ENCODE peak calls at places on chromosomes 4 and X, in six cellular contexts. One of them, this sample, is unnamed.

GRCh38 chr4:10013722-10014121 is 7.6 kb downstream of the SLC2A9 start:
- DNase-seq in heart right ventricle: peak; percentile 37
- DNase-seq in lower lobe of right lung: peak; percentile 62
- DNase-seq in K562: peak; percentile 69
- DNase-seq in sigmoid colon: no peak
- DNase-seq in body of pancreas: peak; percentile 64
- DNase-seq in this sample: no peak

GRCh38 chrX:133364201-133364600 is 51.1 kb downstream of the GPC4 start:
- DNase-seq in heart right ventricle: no peak
- DNase-seq in lower lobe of right lung: no peak
- DNase-seq in K562: no peak
- DNase-seq in sigmoid colon: no peak
- DNase-seq in body of pancreas: no peak
- DNase-seq in this sample: no peak

GRCh38 chr4:125101706-125102105 is 213.0 kb upstream of the FAT4 start:
- DNase-seq in heart right ventricle: no peak
- DNase-seq in lower lobe of right lung: no peak
- DNase-seq in K562: no peak
- DNase-seq in sigmoid colon: no peak
- DNase-seq in body of pancreas: no peak
- DNase-seq in this sample: no peak

GRCh38 chr4:38082424-38083374 is 122.5 kb downstream of the PTTG2 start:
- DNase-seq in heart right ventricle: no peak
- DNase-seq in lower lobe of right lung: no peak
- DNase-seq in K562: no peak
- DNase-seq in sigmoid colon: no peak
- DNase-seq in body of pancreas: no peak
- DNase-seq in this sample: no peak

GRCh38 chr4:70778888-70779422 is 57.2 kb downstream of the RUFY3 start:
- DNase-seq in heart right ventricle: peak; percentile 6
- DNase-seq in lower lobe of right lung: no peak
- DNase-seq in K562: no peak
- DNase-seq in sigmoid colon: no peak
- DNase-seq in body of pancreas: no peak
- DNase-seq in this sample: no peak

GRCh38 chr4:177427097-177427665 is 15.1 kb downstream of the AGA start:
- DNase-seq in heart right ventricle: no peak
- DNase-seq in lower lobe of right lung: no peak
- DNase-seq in K562: no peak
- DNase-seq in sigmoid colon: no peak
- DNase-seq in body of pancreas: no peak
- DNase-seq in this sample: no peak

GRCh38 chr4:17639136-17639535 is 24.7 kb downstream of the MED28 start:
- DNase-seq in heart right ventricle: no peak
- DNase-seq in lower lobe of right lung: no peak
- DNase-seq in K562: no peak
- DNase-seq in sigmoid colon: no peak
- DNase-seq in body of pancreas: no peak
- DNase-seq in this sample: no peak

GRCh38 chr4:89298160-89298559 is 9.4 kb downstream of the GPRIN3 start:
- DNase-seq in heart right ventricle: no peak
- DNase-seq in lower lobe of right lung: no peak
- DNase-seq in K562: no peak
- DNase-seq in sigmoid colon: no peak
- DNase-seq in body of pancreas: no peak
- DNase-seq in this sample: peak; percentile 60

DNA sequence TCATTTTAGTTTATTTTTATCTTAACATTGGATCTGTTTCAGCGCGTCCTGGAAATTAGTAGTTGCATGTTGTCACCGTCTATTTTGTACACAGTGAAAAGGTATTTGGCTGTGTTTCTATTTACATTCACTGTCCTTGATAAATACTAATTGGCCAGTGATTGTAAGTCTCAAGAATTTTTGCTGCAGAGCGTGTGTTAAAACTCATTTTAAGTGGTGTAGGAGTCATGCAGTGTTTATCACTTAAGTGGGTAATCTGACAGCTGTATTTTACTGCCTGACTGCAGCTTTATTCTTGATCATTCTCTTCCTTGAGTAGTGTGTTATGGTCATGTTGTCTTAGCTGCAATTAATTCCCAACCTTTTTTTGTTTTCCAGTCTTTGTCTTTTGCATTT is 9.8 kb downstream of the GUCY1A1 start:
- DNase-seq in heart right ventricle: no peak
- DNase-seq in lower lobe of right lung: no peak
- DNase-seq in K562: no peak
- DNase-seq in sigmoid colon: no peak
- DNase-seq in body of pancreas: no peak
- DNase-seq in this sample: no peak
- H3K4me1 ChIP-seq in heart right ventricle: peaks cover 85% of the 10 kb centered on the region
- H3K4me1 ChIP-seq in lower lobe of right lung: peaks cover 16% of the 10 kb centered on the region
- H3K4me1 ChIP-seq in K562: no peaks in the 10 kb centered on the region
- H3K4me1 ChIP-seq in sigmoid colon: no peaks in the 10 kb centered on the region
- H3K4me1 ChIP-seq in body of pancreas: peaks cover 22% of the 10 kb centered on the region
- H3K4me1 ChIP-seq in this sample: no peaks in the 10 kb centered on the region

DNA sequence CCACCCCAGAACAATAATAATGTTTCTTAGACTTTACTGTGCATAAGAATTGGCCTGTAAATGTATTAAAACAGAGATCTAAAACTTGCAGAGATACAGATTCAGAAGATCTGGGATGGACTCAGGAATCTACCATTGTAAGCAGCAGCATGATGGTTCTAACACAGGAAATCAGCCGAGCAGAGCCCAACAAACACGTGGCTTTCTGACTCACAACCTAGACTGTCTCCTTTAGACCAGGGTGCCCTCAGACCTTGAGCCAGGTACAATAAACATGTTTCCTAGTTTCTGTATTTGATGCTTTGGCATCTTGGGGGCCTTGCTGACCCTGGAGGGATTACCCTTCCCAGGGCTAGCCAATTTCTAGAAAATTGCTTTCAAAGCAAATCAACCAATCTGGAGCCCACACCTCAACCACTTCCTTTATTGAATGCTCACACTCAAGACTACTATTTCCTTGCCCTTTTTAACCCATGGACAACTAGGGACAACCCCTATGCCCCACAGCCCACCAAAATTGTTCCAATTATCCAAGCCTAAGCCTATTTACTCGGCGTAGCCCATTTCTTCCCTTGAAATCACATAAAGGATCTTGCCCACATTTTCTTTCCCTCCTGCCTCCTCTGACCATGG is 80.5 kb downstream of the TBC1D9 start:
- DNase-seq in heart right ventricle: no peak
- DNase-seq in lower lobe of right lung: no peak
- DNase-seq in K562: no peak
- DNase-seq in sigmoid colon: no peak
- DNase-seq in body of pancreas: no peak
- DNase-seq in this sample: no peak
- H3K27me3 ChIP-seq in heart right ventricle: no peaks in the 10 kb centered on the region
- H3K27me3 ChIP-seq in lower lobe of right lung: no peaks in the 10 kb centered on the region
- H3K27me3 ChIP-seq in K562: no peaks in the 10 kb centered on the region
- H3K27me3 ChIP-seq in sigmoid colon: no peaks in the 10 kb centered on the region
- H3K27me3 ChIP-seq in body of pancreas: no peaks in the 10 kb centered on the region
- H3K27me3 ChIP-seq in this sample: no peaks in the 10 kb centered on the region

GRCh38 chr4:22091351-22091731 is 142.8 kb upstream of the KCNIP4 start:
- DNase-seq in heart right ventricle: no peak
- DNase-seq in lower lobe of right lung: no peak
- DNase-seq in K562: no peak
- DNase-seq in sigmoid colon: no peak
- DNase-seq in body of pancreas: no peak
- DNase-seq in this sample: no peak
- H3K4me1 ChIP-seq in heart right ventricle: no peaks in the 10 kb centered on the region
- H3K4me1 ChIP-seq in lower lobe of right lung: no peaks in the 10 kb centered on the region
- H3K4me1 ChIP-seq in K562: no peaks in the 10 kb centered on the region
- H3K4me1 ChIP-seq in sigmoid colon: no peaks in the 10 kb centered on the region
- H3K4me1 ChIP-seq in body of pancreas: no peaks in the 10 kb centered on the region
- H3K4me1 ChIP-seq in this sample: no peaks in the 10 kb centered on the region

GRCh38 chr4:140568507-140569306 is at the start of gene UCP1:
- DNase-seq in heart right ventricle: no peak
- DNase-seq in lower lobe of right lung: peak; percentile 60
- DNase-seq in K562: no peak
- DNase-seq in sigmoid colon: no peak
- DNase-seq in body of pancreas: peak; percentile 29
- DNase-seq in this sample: no peak
- H3K27me3 ChIP-seq in heart right ventricle: peaks cover 4% of the 10 kb centered on the region
- H3K27me3 ChIP-seq in lower lobe of right lung: peaks cover 38% of the 10 kb centered on the region
- H3K27me3 ChIP-seq in K562: peaks cover 23% of the 10 kb centered on the region
- H3K27me3 ChIP-seq in sigmoid colon: peaks cover 12% of the 10 kb centered on the region
- H3K27me3 ChIP-seq in body of pancreas: peaks cover 11% of the 10 kb centered on the region
- H3K27me3 ChIP-seq in this sample: peaks cover 5% of the 10 kb centered on the region

DNA sequence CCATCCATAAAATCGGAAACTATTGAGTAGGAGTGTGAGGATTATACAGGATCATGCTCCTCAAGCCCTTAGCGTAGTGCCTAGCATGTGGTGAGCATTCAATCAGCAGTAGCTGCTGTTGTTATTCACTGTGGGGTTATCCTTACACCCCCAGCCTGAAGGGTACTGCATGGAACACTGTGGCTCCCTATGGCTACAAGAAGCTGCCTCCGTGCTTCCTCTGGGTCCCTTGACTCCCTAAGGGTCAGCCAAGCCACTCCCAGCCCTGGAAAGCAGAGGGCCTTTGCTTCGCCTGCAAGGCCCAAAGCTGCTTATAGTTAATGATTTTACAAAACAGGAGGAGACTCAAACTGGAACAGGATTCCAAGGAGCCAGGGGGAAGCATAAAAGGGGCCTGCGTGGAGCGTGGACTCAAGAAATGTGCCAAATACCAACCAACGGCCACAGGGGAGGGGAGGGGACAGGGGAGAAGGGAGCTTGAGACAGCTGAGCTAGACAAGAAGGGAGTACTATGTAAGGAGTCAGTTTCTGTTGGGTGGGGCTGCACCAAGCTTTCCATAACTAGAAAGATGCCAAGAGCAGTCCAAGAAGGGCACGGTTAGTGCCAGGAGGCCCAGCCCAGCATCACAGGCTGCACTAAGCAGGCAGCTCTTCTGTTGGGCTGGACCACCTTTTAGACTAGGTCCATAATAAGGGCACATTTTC is 15.9 kb downstream of the SEPTIN6 start:
- DNase-seq in heart right ventricle: no peak
- DNase-seq in lower lobe of right lung: no peak
- DNase-seq in K562: no peak
- DNase-seq in sigmoid colon: no peak
- DNase-seq in body of pancreas: no peak
- DNase-seq in this sample: no peak
- H3K4me1 ChIP-seq in heart right ventricle: peaks cover 7% of the 10 kb centered on the region
- H3K4me1 ChIP-seq in lower lobe of right lung: no peaks in the 10 kb centered on the region
- H3K4me1 ChIP-seq in K562: no peaks in the 10 kb centered on the region
- H3K4me1 ChIP-seq in sigmoid colon: no peaks in the 10 kb centered on the region
- H3K4me1 ChIP-seq in body of pancreas: peaks cover 10% of the 10 kb centered on the region
- H3K4me1 ChIP-seq in this sample: peaks cover 43% of the 10 kb centered on the region

GRCh38 chrX:123140904-123141303 is 43.2 kb upstream of the GRIA3 start:
- DNase-seq in heart right ventricle: no peak
- DNase-seq in lower lobe of right lung: no peak
- DNase-seq in K562: no peak
- DNase-seq in sigmoid colon: no peak
- DNase-seq in body of pancreas: no peak
- DNase-seq in this sample: no peak
- H3K27me3 ChIP-seq in heart right ventricle: no peaks in the 10 kb centered on the region
- H3K27me3 ChIP-seq in lower lobe of right lung: no peaks in the 10 kb centered on the region
- H3K27me3 ChIP-seq in K562: no peaks in the 10 kb centered on the region
- H3K27me3 ChIP-seq in sigmoid colon: no peaks in the 10 kb centered on the region
- H3K27me3 ChIP-seq in body of pancreas: no peaks in the 10 kb centered on the region
- H3K27me3 ChIP-seq in this sample: no peaks in the 10 kb centered on the region

GRCh38 chr4:94461506-94461905 is 9.8 kb downstream of the PDLIM5 start:
- DNase-seq in heart right ventricle: no peak
- DNase-seq in lower lobe of right lung: no peak
- DNase-seq in K562: no peak
- DNase-seq in sigmoid colon: no peak
- DNase-seq in body of pancreas: no peak
- DNase-seq in this sample: no peak

GRCh38 chr4:94455081-94455480 is 3.3 kb downstream of the PDLIM5 start:
- DNase-seq in heart right ventricle: peak; percentile 55
- DNase-seq in lower lobe of right lung: peak; percentile 48
- DNase-seq in K562: peak; percentile 22
- DNase-seq in sigmoid colon: peak; percentile 83
- DNase-seq in body of pancreas: peak; percentile 85
- DNase-seq in this sample: no peak

GRCh38 chr4:94457692-94458106 is 6.0 kb downstream of the PDLIM5 start:
- DNase-seq in heart right ventricle: peak; percentile 63
- DNase-seq in lower lobe of right lung: no peak
- DNase-seq in K562: no peak
- DNase-seq in sigmoid colon: no peak
- DNase-seq in body of pancreas: no peak
- DNase-seq in this sample: no peak

GRCh38 chr4:94459462-94460161 is 7.9 kb downstream of the PDLIM5 start:
- DNase-seq in heart right ventricle: no peak
- DNase-seq in lower lobe of right lung: no peak
- DNase-seq in K562: no peak
- DNase-seq in sigmoid colon: no peak
- DNase-seq in body of pancreas: no peak
- DNase-seq in this sample: no peak

GRCh38 chr4:94458682-94459081 is 6.9 kb downstream of the PDLIM5 start:
- DNase-seq in heart right ventricle: no peak
- DNase-seq in lower lobe of right lung: no peak
- DNase-seq in K562: no peak
- DNase-seq in sigmoid colon: no peak
- DNase-seq in body of pancreas: no peak
- DNase-seq in this sample: no peak
- H3K4me1 ChIP-seq in heart right ventricle: peaks cover 90% of the 10 kb centered on the region
- H3K4me1 ChIP-seq in lower lobe of right lung: peaks cover 31% of the 10 kb centered on the region
- H3K4me1 ChIP-seq in K562: peaks cover 26% of the 10 kb centered on the region
- H3K4me1 ChIP-seq in sigmoid colon: no peaks in the 10 kb centered on the region
- H3K4me1 ChIP-seq in body of pancreas: peaks cover 62% of the 10 kb centered on the region
- H3K4me1 ChIP-seq in this sample: no peaks in the 10 kb centered on the region

GRCh38 chr4:183347586-183347985 is 25.4 kb upstream of the CLDN24 start:
- DNase-seq in heart right ventricle: no peak
- DNase-seq in lower lobe of right lung: no peak
- DNase-seq in K562: no peak
- DNase-seq in sigmoid colon: no peak
- DNase-seq in body of pancreas: no peak
- DNase-seq in this sample: no peak
- H3K27me3 ChIP-seq in heart right ventricle: no peaks in the 10 kb centered on the region
- H3K27me3 ChIP-seq in lower lobe of right lung: peaks cover 17% of the 10 kb centered on the region
- H3K27me3 ChIP-seq in K562: no peaks in the 10 kb centered on the region
- H3K27me3 ChIP-seq in sigmoid colon: no peaks in the 10 kb centered on the region
- H3K27me3 ChIP-seq in body of pancreas: no peaks in the 10 kb centered on the region
- H3K27me3 ChIP-seq in this sample: no peaks in the 10 kb centered on the region

DNA sequence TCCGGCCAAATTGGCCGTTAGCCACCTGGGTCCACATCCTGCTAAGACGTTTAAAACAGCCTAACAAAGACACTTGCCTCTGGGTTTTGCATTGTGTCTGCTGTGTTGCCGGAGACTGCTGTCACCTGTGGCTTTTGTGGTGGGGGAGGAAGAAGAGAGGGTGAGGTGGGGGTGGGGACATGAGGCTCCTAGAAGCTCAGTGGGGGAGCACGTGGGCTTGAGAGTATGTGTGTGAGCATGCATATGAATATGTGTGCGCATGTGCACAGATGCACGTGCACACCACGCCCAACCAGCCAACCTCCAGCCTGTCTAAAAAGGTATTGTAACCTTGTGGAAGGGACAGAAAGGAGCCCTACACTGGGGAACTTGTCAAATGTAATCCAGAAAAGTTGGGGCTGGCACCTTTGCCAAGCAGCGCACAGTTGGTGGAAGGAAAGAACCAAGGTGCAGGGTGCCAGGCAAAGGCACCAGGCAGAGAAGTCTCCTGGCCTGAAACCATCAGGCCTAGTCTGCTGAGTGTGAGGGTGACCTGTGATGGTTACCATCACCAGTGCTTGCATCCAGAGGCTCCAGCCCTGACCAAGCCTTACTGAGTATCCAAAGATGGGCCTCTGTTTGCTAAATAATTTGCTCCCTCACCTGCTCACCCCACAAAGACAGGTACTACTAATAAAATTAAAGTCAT is 10.1 kb upstream of the SASH3 start:
- DNase-seq in heart right ventricle: no peak
- DNase-seq in lower lobe of right lung: no peak
- DNase-seq in K562: no peak
- DNase-seq in sigmoid colon: no peak
- DNase-seq in body of pancreas: no peak
- DNase-seq in this sample: peak; percentile 87
- H3K4me1 ChIP-seq in heart right ventricle: no peaks in the 10 kb centered on the region
- H3K4me1 ChIP-seq in lower lobe of right lung: peaks cover 5% of the 10 kb centered on the region
- H3K4me1 ChIP-seq in K562: no peaks in the 10 kb centered on the region
- H3K4me1 ChIP-seq in sigmoid colon: no peaks in the 10 kb centered on the region
- H3K4me1 ChIP-seq in body of pancreas: no peaks in the 10 kb centered on the region
- H3K4me1 ChIP-seq in this sample: peaks cover 61% of the 10 kb centered on the region

This sample was measured in naive thymus-derived CD4-positive, alpha-beta T cell.